ENCODE peak calls at places on chromosome 11, in four cellular contexts. A is fibroblast of lung, B is PC-3, G is K562. Y is an unnamed sample.

GRCh38 chr11:126698576-126698975 is 302.0 kb downstream of the KIRREL3 start:
- DNase-seq in A (no peak), B (no peak), G (no peak), Y (no peak)

GRCh38 chr11:8011383-8011782 is 24.2 kb downstream of the EIF3F start:
- DNase-seq in G (no peak), B (no peak), A (no peak), Y (no peak)

GRCh38 chr11:132106336-132106982 is 736.0 kb downstream of the NTM start:
- DNase-seq in B (peak; percentile 35), A (no peak), G (no peak), Y (no peak)

GRCh38 chr11:65496304-65497140 is 2.3 kb upstream of the MALAT1 start:
- DNase-seq in A (peak; percentile 47), G (peak; percentile 62), B (no peak), Y (no peak)

GRCh38 chr11:1567052-1567720 is 4.9 kb downstream of the DUSP8 start:
- DNase-seq in A (no peak), B (no peak), G (no peak), Y (no peak)

GRCh38 chr11:10864688-10865087 is 6.8 kb upstream of the ZBED5 start:
- DNase-seq in G (no peak), A (peak; percentile 62), B (no peak), Y (no peak)

GRCh38 chr11:72154816-72155215 is 19.3 kb downstream of the FOLR3 start:
- DNase-seq in A (no peak), B (no peak), G (peak; percentile 16), Y (no peak)

GRCh38 chr11:31050061-31050790 is 319.3 kb downstream of the DCDC1 start:
- DNase-seq in B (no peak), G (no peak), A (no peak), Y (no peak)

GRCh38 chr11:46386674-46387073 is 4.9 kb downstream of the CHRM4 start:
- DNase-seq in B (peak; percentile 47), A (no peak), G (no peak), Y (no peak)

GRCh38 chr11:73559758-73560157 is 38.2 kb downstream of the FAM168A start:
- DNase-seq in A (no peak), B (no peak), G (no peak), Y (no peak)

GRCh38 chr11:106950067-106950491 is 68.2 kb downstream of the GUCY1A2 start:
- DNase-seq in G (no peak), A (no peak), B (no peak), Y (peak; percentile 7)

GRCh38 chr11:46335271-46335670 is 12.0 kb upstream of the DGKZ start:
- DNase-seq in B (no peak), A (no peak), G (no peak), Y (no peak)

GRCh38 chr11:134537941-134538340 is 125.9 kb upstream of the B3GAT1 start:
- DNase-seq in B (no peak), A (no peak), G (no peak), Y (no peak)

GRCh38 chr11:3920148-3920852 is 64.8 kb downstream of the STIM1 start:
- DNase-seq in A (peak; percentile 91), G (peak; percentile 82), B (peak; percentile 71), Y (no peak)

GRCh38 chr11:93843906-93844305 is 6.5 kb downstream of the VSTM5 start:
- DNase-seq in B (peak; percentile 58), G (no peak), A (no peak), Y (no peak)

GRCh38 chr11:28483072-28483867 is 375.1 kb downstream of the METTL15 start:
- DNase-seq in B (peak; percentile 52), A (no peak), G (no peak), Y (no peak)

GRCh38 chr11:108616549-108616948 is 23.0 kb upstream of the EXPH5 start:
- DNase-seq in B (peak; percentile 99), A (peak; percentile 7), G (no peak), Y (no peak)

GRCh38 chr11:74007691-74008372 is 1.1 kb downstream of the UCP3 start:
- DNase-seq in G (no peak), B (no peak), A (no peak), Y (no peak)

GRCh38 chr11:19432370-19433163 is 191.8 kb upstream of the E2F8 start:
- DNase-seq in A (peak; percentile 96), B (peak; percentile 72), G (no peak), Y (no peak)

GRCh38 chr11:29447821-29448220 is 569.0 kb downstream of the KCNA4 start:
- DNase-seq in B (no peak), A (no peak), G (no peak), Y (no peak)

GRCh38 chr11:33721291-33721840 is 14.9 kb downstream of the CD59 start:
- DNase-seq in G (no peak), A (peak; percentile 51), B (peak; percentile 81), Y (no peak)

GRCh38 chr11:133065847-133066485 is 466.3 kb downstream of the OPCML start:
- DNase-seq in G (no peak), A (no peak), B (no peak), Y (no peak)

GRCh38 chr11:2481253-2481652 is 36.4 kb downstream of the KCNQ1 start:
- DNase-seq in G (no peak), B (no peak), A (no peak), Y (no peak)

GRCh38 chr11:130649749-130650275 is 201.4 kb downstream of the ADAMTS15 start:
- DNase-seq in A (no peak), B (no peak), G (no peak), Y (no peak)

GRCh38 chr11:2215230-2215560 is 43.6 kb upstream of the TH start:
- DNase-seq in G (no peak), B (no peak), A (no peak), Y (no peak)

GRCh38 chr11:36500315-36500721 is 9.8 kb downstream of the TRAF6 start:
- DNase-seq in B (peak; percentile 83), A (peak; percentile 89), G (peak; percentile 63), Y (peak; percentile 30)

GRCh38 chr11:12330491-12331231 is 46.7 kb upstream of the PARVA start:
- DNase-seq in A (peak; percentile 2), G (no peak), B (no peak), Y (peak; percentile 62)

GRCh38 chr11:101331411-101331810 is 201.8 kb upstream of the PGR start:
- DNase-seq in B (no peak), G (no peak), A (no peak), Y (no peak)
- H3K4me3 ChIP-seq in B (no peak overlapping the region), G (no peak overlapping the region), A (no peak overlapping the region), Y (no peak overlapping the region)

GRCh38 chr11:69650832-69651344 is 9.9 kb downstream of the CCND1 start:
- DNase-seq in A (no peak), G (no peak), B (no peak), Y (no peak)

GRCh38 chr11:69647761-69648497 is 7.0 kb downstream of the CCND1 start:
- DNase-seq in B (no peak), G (no peak), A (no peak), Y (no peak)

GRCh38 chr11:69648679-69649575 is 8.0 kb downstream of the CCND1 start:
- DNase-seq in B (no peak), A (no peak), G (no peak), Y (no peak)

GRCh38 chr11:69650081-69650831 is 9.3 kb downstream of the CCND1 start:
- DNase-seq in G (no peak), B (no peak), A (no peak), Y (no peak)

DNA sequence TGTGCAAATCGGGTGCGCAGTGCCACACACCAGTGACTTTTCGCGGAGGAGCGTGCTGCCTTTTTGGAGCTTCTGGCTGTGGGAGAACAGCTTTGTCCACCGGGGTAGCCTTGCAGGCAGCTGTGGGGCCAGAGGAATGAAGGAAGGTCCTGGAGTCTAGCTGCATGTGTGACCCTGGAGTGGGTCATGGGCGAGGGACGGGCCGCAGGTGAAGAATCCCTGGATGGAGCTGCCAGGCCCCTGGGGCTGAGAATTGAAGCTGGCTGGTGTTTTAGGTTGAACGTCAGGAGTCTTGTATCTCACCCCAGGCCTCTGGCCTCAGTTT is 8.6 kb downstream of the CCND1 start:
- DNase-seq in A (no peak), B (no peak), G (no peak), Y (no peak)
- H3K9ac ChIP-seq in A (no peak overlapping the region), B (no peak overlapping the region), G (no peak overlapping the region), Y (no peak overlapping the region)

DNA sequence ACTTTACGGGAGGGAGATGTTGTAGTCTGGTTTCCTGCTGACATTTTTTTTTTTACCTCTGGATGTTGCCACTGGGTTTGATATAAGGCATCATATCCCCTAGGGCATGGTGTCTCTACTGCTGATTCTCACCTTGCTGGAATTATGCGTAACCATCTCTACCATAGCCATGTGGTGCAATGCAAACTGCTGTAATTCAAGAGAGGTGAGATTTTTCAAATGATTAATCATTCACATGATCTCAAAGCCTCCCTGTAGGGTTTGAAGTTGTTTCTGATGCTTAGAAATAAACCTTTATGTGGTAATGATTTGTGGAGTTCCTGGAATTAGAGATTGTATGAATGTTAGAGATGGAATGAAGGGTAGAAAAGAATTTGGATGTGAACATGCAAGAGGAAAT is 13.0 kb downstream of the MS4A3 start:
- DNase-seq in B (no peak), A (no peak), G (no peak), Y (no peak)
- TF ChIP-seq EZH2 in B (no peak), A (no peak), G (no peak), Y (no peak)

GRCh38 chr11:13668102-13668956 is at the start of gene FAR1:
- DNase-seq in B (peak; percentile 98), G (peak; percentile 97), A (peak; percentile 99), Y (peak; percentile 99)

GRCh38 chr11:13668957-13669521 is 571 bp downstream of the FAR1 start:
- DNase-seq in B (peak; percentile 37), A (peak; percentile 17), G (peak; percentile 64), Y (no peak)

GRCh38 chr11:13667795-13668101 is 720 bp upstream of the FAR1 start:
- DNase-seq in G (no peak), A (no peak), B (no peak), Y (no peak)

GRCh38 chr11:13666708-13667107 is 1.8 kb upstream of the FAR1 start:
- DNase-seq in A (no peak), B (no peak), G (no peak), Y (no peak)

GRCh38 chr11:13667245-13667644 is 1.2 kb upstream of the FAR1 start:
- DNase-seq in A (no peak), B (no peak), G (no peak), Y (peak; percentile 12)
- H3K4me3 ChIP-seq in A (no peak overlapping the region), B (peak overlapping the region; percentile 92), G (no peak overlapping the region), Y (peak overlapping the region; percentile 97)

GRCh38 chr11:119222891-119223290 is 16.8 kb downstream of the CBL start:
- DNase-seq in A (no peak), B (no peak), G (no peak), Y (no peak)
- H3K9ac ChIP-seq in A (no peak overlapping the region), B (no peak overlapping the region), G (no peak overlapping the region), Y (no peak overlapping the region)

DNA sequence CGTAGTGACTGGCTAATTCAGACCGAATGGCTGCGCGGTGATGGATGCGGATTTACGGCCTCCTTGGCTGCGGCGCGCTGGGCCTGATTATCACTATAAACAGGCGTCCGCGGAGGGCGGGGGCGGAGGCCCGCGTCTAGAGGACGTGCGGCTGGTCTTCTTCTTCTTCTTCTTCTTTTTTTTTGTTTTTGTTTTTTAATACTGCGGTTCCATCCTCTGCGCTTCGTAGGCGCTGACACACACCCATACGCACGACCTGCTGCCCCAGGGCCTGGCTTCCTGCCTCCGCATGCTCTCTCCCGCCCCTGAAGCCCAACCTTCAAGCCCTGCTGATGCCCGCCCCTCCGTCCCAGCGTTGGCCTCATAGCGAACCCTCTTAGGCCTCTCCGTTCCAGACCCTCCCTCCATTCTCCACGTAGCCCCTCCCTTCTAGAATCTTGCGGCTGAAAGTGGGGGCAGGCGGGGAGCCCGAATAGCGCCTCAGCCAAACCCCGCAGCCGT is 2.7 kb upstream of the SLC6A5 start:
- DNase-seq in G (peak; percentile 69), A (no peak), B (no peak), Y (peak; percentile 65)
- TF ChIP-seq EZH2 in G (no peak), A (peak; percentile 54), B (no peak), Y (no peak)

GRCh38 chr11:77067776-77068460 is 1.1 kb downstream of the CAPN5 start:
- DNase-seq in A (no peak), B (no peak), G (no peak), Y (no peak)
- H3K4me3 ChIP-seq in A (peak overlapping the region; percentile 72), B (peak overlapping the region; percentile 77), G (no peak overlapping the region), Y (peak overlapping the region; percentile 75)